ENCODE peak calls at places on chromosome 4, in five cellular contexts. F, G, B, I and Y are unnamed samples.

GRCh38 chr4:3871181-3871852 is 105.1 kb downstream of the ADRA2C start:
- DNase-seq in B (no peak), I (no peak), G (no peak), F (no peak), Y (no peak)

GRCh38 chr4:172553216-172553615 is 615.4 kb upstream of the GALNT7 start:
- DNase-seq in F (no peak), B (no peak), G (no peak), I (no peak), Y (no peak)

GRCh38 chr4:122914292-122914904 is 8.0 kb downstream of the NUDT6 start:
- DNase-seq in F (no peak), G (peak), B (no peak), I (no peak), Y (no peak)

GRCh38 chr4:183920512-183920911 is 15.4 kb downstream of the STOX2 start:
- DNase-seq in I (no peak), F (no peak), B (no peak), G (no peak), Y (no peak)

GRCh38 chr4:170047774-170048354 is 21.7 kb upstream of the MFAP3L start:
- DNase-seq in B (no peak), G (peak), F (peak), I (peak), Y (peak)

GRCh38 chr4:187363453-187363852 is 632.1 kb upstream of the ZFP42 start:
- DNase-seq in B (no peak), G (no peak), F (no peak), I (no peak), Y (no peak)

GRCh38 chr4:186680649-186681048 is 43.0 kb downstream of the FAT1 start:
- DNase-seq in B (no peak), G (no peak), F (no peak), I (no peak), Y (no peak)

GRCh38 chr4:165325732-165326512 is 1.5 kb upstream of the MSMO1 start:
- DNase-seq in G (peak), F (no peak), I (no peak), B (no peak), Y (no peak)

GRCh38 chr4:680931-681645 is 6.7 kb downstream of the MYL5 start:
- DNase-seq in F (no peak), I (peak), G (no peak), B (peak), Y (peak)

GRCh38 chr4:8838911-8839431 is 32.7 kb downstream of the HMX1 start:
- DNase-seq in F (no peak), G (no peak), I (no peak), B (no peak), Y (no peak)

GRCh38 chr4:1058198-1058996 is 47.0 kb downstream of the FGFRL1 start:
- DNase-seq in G (no peak), F (no peak), I (peak), B (peak), Y (no peak)

GRCh38 chr4:2007804-2008670 is 737 bp downstream of the NELFA start:
- DNase-seq in B (no peak), G (no peak), I (no peak), F (no peak), Y (peak)

GRCh38 chr4:185656467-185656890 is 121.2 kb upstream of the PDLIM3 start:
- DNase-seq in F (no peak), B (peak), G (peak), I (peak), Y (no peak)

GRCh38 chr4:16864199-16864598 is 34.2 kb downstream of the LDB2 start:
- DNase-seq in G (no peak), I (no peak), F (no peak), B (no peak), Y (no peak)

GRCh38 chr4:82201805-82202636 is 171.8 kb downstream of the HNRNPD start:
- DNase-seq in B (no peak), F (no peak), G (peak), I (peak), Y (peak)

GRCh38 chr4:141605425-141605856 is 30.9 kb upstream of the IL15 start:
- DNase-seq in B (no peak), I (no peak), G (no peak), F (no peak), Y (no peak)

GRCh38 chr4:127578967-127579366 is 53.8 kb upstream of the INTU start:
- DNase-seq in I (no peak), F (no peak), B (peak), G (no peak), Y (no peak)

GRCh38 chr4:180310616-180311015 is 1932.6 kb upstream of the TENM3 start:
- DNase-seq in G (no peak), B (no peak), F (no peak), I (no peak), Y (no peak)

GRCh38 chr4:76233967-76234678 is 17.4 kb upstream of the FAM47E start:
- DNase-seq in F (no peak), B (no peak), G (no peak), I (no peak), Y (peak)

GRCh38 chr4:53861856-53862610 is 202.4 kb downstream of the CHIC2 start:
- DNase-seq in I (no peak), G (peak), B (no peak), F (no peak), Y (no peak)

GRCh38 chr4:68575081-68575480 is 1.0 kb downstream of the UGT2B17 start:
- DNase-seq in B (no peak), G (no peak), I (no peak), F (no peak), Y (no peak)

GRCh38 chr4:121656269-121656641 is 40.5 kb downstream of the ANXA5 start:
- DNase-seq in G (peak), B (no peak), I (peak), F (no peak), Y (no peak)

GRCh38 chr4:110630621-110631402 is 7.9 kb upstream of the PITX2 start:
- DNase-seq in G (no peak), F (no peak), B (no peak), I (no peak), Y (no peak)

GRCh38 chr4:145930592-145930991 is 8.0 kb downstream of the ZNF827 start:
- DNase-seq in F (no peak), B (no peak), G (no peak), I (no peak), Y (no peak)

GRCh38 chr4:149549911-149550310 is 265.7 kb downstream of the IQCM start:
- DNase-seq in G (no peak), I (no peak), B (no peak), F (no peak), Y (peak)

GRCh38 chr4:170109586-170110289 is 20.0 kb upstream of the AADAT start:
- DNase-seq in B (no peak), I (no peak), F (no peak), G (peak), Y (no peak)

GRCh38 chr4:75939890-75940691 is 722 bp downstream of the NAAA start:
- DNase-seq in I (peak), B (peak), G (peak), F (peak), Y (peak)

GRCh38 chr4:144709793-144710525 is 64.0 kb downstream of the HHIP start:
- DNase-seq in B (no peak), G (peak), I (no peak), F (peak), Y (no peak)

DNA sequence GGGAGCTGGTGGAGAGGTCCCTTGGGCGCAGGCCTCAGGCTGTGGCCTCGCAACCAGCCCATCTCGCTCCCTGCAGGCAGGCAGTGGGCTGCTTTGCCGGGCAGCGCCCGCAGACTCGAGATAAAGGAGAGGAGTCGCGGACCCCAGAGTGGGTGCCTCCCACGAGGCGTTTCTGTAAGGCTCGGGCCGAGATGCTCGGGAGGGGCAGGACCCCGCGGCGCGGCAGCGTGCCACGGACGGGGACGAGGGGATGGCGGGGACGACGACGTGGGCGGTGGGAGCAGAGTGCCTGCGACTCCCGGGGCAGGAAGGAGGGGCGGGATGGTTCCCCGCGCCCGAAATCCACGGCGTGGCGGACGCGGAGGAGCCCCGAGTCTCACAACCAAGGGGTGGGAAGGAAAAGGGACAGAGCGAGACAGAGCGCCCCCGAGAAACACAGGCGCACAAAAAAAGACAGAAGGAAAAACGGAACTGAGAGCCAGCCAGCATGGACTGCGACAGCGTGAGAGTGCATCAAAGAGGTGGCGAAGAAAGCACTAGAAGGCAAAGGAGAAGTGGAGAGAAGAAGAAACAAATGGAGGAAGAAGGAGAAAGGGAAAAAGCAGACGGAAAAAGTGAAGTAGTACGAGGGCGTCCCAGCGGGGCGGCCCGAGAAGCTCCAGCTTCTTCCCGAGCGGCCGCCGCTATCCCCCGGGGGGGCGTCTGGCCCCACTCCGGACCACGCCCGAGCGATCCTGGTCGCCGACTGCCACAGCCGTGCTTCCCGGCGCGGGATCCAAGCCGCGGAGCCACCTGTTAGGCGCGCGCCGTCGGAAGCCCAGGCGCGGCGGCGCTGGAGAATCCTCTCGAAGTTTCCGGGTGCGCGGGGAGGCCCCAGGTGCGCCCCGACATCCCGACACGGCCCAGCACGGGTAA is 1.5 kb downstream of the BEND4 start:
- DNase-seq in I (no peak), F (no peak), G (peak), B (no peak), Y (no peak)
- H3K4me3 ChIP-seq in I (peak), F (peak), G (no peak), B (peak), Y (no peak)

DNA sequence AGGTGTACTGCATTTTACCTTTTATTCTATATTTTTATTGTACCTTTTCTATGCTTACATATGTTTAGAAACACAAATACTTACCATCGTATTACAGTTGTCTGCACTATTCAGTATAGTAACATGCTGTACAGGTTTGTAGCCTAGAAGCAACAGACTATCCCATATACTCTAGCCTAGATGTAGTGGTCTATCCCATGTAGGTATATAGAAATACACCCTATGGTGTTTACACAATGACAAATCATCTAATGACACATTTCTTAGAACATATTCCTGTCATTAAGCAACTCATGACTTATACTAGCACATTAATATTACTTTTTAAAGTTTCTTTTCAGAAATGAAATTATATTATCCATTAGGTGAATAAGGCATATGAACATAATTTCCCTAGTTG is 111.1 kb upstream of the HPGD start:
- DNase-seq in B (no peak), F (no peak), G (no peak), I (no peak), Y (no peak)
- H3K4me3 ChIP-seq in B (no peak), F (no peak), G (no peak), I (no peak), Y (no peak)

GRCh38 chr4:37243722-37244582 is 591 bp upstream of the NWD2 start:
- DNase-seq in F (no peak), G (peak), I (no peak), B (no peak), Y (peak)
- H3K4me3 ChIP-seq in F (no peak), G (no peak), I (peak), B (no peak), Y (no peak)

GRCh38 chr4:43607400-43607799 is 714.9 kb downstream of the GRXCR1 start:
- DNase-seq in B (no peak), I (no peak), F (no peak), G (no peak), Y (no peak)
- H3K4me3 ChIP-seq in B (no peak), I (no peak), F (no peak), G (no peak), Y (no peak)

GRCh38 chr4:48498895-48499294 is 8.8 kb downstream of the ZAR1 start:
- DNase-seq in I (no peak), B (no peak), G (no peak), F (no peak), Y (no peak)
- H3K4me3 ChIP-seq in I (no peak), B (no peak), G (no peak), F (no peak), Y (no peak)

GRCh38 chr4:106301393-106302084 is 14.5 kb downstream of the TBCK start:
- DNase-seq in G (no peak), B (no peak), F (no peak), I (no peak), Y (no peak)
- H3K4me3 ChIP-seq in G (no peak), B (no peak), F (no peak), I (no peak), Y (no peak)